ENCODE peak calls at places on chromosomes 13 and 19, in four cellular contexts. O is HL-60, B is ascending aorta, P is foreskin fibroblast. S is an unnamed sample.

GRCh38 chr19:14886032-14886431 is at the start of gene OR7A17:
- DNase-seq in P (no peak), B (no peak), O (no peak), S (no peak)

GRCh38 chr13:97856001-97856675 is 97.3 kb upstream of the IPO5 start:
- DNase-seq in O (no peak), P (peak), B (no peak), S (no peak)

GRCh38 chr13:100106005-100106404 is 17.1 kb downstream of the PCCA start:
- DNase-seq in O (no peak), P (no peak), B (no peak), S (no peak)

GRCh38 chr19:48461982-48462655 is 6.7 kb downstream of the KCNJ14 start:
- DNase-seq in O (no peak), P (no peak), B (no peak), S (no peak)

GRCh38 chr13:31955745-31956144 is 75.8 kb upstream of the FRY start:
- DNase-seq in O (no peak), B (no peak), P (no peak), S (no peak)

GRCh38 chr19:31449379-31449778 is 100.1 kb upstream of the TSHZ3 start:
- DNase-seq in B (no peak), O (no peak), P (no peak), S (no peak)

GRCh38 chr13:47846886-47847285 is 154.2 kb downstream of the SUCLA2 start:
- DNase-seq in B (no peak), O (no peak), P (no peak), S (no peak)

GRCh38 chr13:42266464-42266863 is 5.5 kb upstream of the AKAP11 start:
- DNase-seq in B (no peak), O (no peak), P (peak), S (no peak)

GRCh38 chr13:23986619-23987018 is 89.3 kb upstream of the C1QTNF9B start:
- DNase-seq in P (peak), B (no peak), O (no peak), S (no peak)

GRCh38 chr13:32895296-32895695 is 120.9 kb upstream of the KL start:
- DNase-seq in O (peak), P (no peak), B (no peak), S (no peak)

GRCh38 chr13:109160357-109160756 is 530.9 kb downstream of the MYO16 start:
- DNase-seq in O (no peak), B (no peak), P (no peak), S (no peak)

GRCh38 chr13:25401958-25402357 is 30.2 kb downstream of the ATP8A2 start:
- DNase-seq in B (no peak), O (no peak), P (no peak), S (no peak)

GRCh38 chr19:50352242-50352641 is 13.2 kb downstream of the NAPSA start:
- DNase-seq in O (no peak), B (no peak), P (no peak), S (no peak)

GRCh38 chr19:50344661-50345318 is 15.6 kb upstream of the KCNC3 start:
- DNase-seq in P (no peak), O (no peak), B (no peak), S (no peak)

GRCh38 chr19:50349277-50350057 is 16.0 kb downstream of the NAPSA start:
- DNase-seq in O (no peak), P (no peak), B (no peak), S (no peak)
- TF ChIP-seq CTCF in O (no peak), P (no peak), B (no peak), S (no peak)

GRCh38 chr19:917323-918151 is at the start of gene KISS1R:
- DNase-seq in B (peak), O (no peak), P (peak), S (no peak)
- H3K4me3 ChIP-seq in B (peak), O (no peak), P (no peak), S (peak)

DNA sequence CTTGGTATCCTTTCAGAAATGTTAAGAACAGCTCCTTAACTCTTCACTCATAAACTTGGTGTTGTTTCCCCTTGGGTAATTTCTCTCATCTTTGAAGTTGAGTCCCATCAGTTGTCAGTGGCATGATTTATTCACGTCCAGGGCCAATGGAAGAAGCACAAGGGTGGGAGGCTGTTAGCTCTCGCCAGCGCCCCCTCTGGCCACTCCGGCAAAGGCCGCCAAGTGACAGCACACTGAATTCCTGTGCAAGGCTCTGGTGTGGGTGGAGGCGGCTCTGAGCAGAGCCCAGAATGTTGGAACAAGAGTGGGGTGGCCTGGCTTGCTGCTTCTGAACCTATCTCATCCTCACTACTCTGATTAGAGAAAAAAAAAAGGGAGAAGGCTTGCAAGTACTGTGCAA is 13.1 kb upstream of the MEDAG start:
- DNase-seq in B (peak), P (peak), O (no peak), S (no peak)
- TF ChIP-seq CTCF in B (peak), P (peak), O (no peak), S (peak)

GRCh38 chr13:46101002-46101401 is 3.8 kb downstream of the CPB2 start:
- DNase-seq in B (no peak), O (no peak), P (no peak), S (no peak)
- H3K4me3 ChIP-seq in B (no peak), O (no peak), P (no peak), S (no peak)

DNA sequence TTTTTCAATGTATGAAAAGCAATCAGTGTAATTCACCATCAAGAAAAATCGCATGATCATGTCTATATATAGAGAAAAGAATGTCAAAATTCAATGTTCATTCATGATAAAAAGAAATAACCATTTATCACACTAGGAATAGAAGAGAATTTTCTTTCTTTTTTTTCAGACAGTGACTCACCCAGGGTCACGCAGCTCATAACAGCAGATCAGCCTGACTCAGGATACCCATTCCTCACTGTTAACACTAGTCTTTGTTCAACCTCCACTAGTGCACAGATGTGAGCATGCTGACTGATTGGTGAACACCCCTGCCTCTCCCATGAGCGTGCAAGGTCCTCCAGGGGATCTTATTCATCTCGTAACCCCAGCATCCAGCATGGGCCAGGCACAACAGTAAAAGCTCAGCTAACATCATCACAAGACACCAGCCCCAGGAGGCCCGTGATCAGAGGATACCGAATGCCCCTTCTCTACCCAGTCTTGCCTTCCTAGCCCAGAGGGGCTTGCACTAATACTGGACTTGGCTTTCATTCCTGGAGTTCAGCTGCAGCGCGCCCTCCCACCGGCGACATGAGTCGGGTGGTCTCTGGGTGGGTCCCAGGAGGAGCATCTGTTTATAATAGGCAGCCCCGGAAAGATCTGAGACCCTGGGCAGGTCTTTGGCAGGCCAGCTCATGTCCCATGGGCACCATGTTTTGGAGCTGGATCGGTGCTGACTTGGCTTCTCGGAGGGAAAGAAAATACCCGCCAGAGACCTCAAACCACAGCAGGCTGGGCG is 539.5 kb upstream of the SLC10A2 start:
- DNase-seq in O (no peak), P (no peak), B (no peak), S (no peak)
- TF ChIP-seq CTCF in O (no peak), P (no peak), B (no peak), S (no peak)

DNA sequence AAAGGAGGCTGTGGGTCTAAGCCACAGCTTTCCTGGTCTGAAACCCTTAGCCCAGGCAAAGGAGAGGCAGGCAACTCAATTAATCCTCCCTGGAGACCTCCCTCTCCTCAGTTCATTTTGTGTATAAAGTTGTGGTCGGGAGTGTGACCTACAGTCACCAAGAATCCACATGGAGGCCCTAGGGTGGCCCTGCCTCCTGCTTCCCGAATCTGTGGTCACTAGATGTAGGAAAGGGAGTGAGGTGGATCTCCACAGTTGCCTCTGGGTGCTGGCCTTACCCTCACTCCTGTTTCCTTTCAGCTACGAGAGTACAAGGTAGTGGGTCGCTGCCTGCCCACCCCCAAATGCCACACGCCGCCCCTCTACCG is 1.3 kb downstream of the RPL18A start:
- DNase-seq in P (no peak), O (no peak), B (no peak), S (no peak)
- H3K4me3 ChIP-seq in P (peak), O (peak), B (peak), S (peak)

DNA sequence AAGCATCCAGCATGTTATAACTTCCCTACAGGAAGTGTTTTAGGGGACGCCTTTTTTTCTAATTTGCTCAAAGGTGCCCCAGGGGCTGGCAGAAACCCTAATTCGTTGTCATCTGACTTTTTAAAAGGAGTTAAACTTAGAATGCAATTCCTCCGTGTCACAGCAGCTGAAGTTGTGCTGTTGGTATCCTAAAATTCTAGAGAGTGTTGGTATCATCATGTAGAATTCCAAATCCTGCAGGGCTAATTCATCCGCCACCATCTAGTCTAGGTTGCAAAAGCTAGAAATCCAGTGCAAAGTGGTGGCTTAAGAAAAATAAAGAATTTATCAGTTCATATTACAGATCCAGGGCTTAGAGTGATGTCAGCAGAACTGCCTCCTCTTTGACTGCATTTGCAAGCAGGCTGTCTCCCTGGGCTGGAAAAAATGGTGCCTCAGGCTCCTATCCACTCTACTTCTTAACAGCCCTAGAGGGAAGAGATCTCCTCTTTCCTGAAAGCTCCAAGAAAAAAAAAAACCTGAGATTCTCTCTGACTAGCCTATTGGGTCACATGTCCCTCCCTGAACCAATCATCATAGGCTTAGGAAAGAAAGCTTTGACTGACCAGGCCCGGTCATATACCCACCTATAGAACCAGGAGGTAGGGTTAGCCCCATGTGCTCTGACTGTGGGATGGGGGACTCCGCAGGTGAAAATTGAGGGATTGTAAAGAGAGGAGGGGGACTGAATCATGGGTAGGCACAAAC is 73.0 kb downstream of the MAP4K1 start:
- DNase-seq in P (no peak), O (no peak), B (no peak), S (no peak)
- TF ChIP-seq CTCF in P (peak), O (peak), B (no peak), S (peak)

GRCh38 chr19:54162241-54162805 is 2.8 kb upstream of the LENG1 start:
- DNase-seq in P (peak), B (peak), O (peak), S (no peak)
- H3K4me3 ChIP-seq in P (peak), B (peak), O (peak), S (peak)

GRCh38 chr13:45325806-45326205 is 15.2 kb downstream of the TPT1 start:
- DNase-seq in O (no peak), B (peak), P (peak), S (peak)
- TF ChIP-seq CTCF in O (no peak), B (no peak), P (no peak), S (no peak)

S was measured in HFF-Myc.